ENCODE peak calls at places on chromosomes 6 and 20, in eight cellular contexts. One of them, this sample, is unnamed.

GRCh38 chr6:52511572-52512151 is 65.2 kb downstream of the TRAM2 start:
- DNase-seq in GM12891: no peak
- DNase-seq in stomach: no peak
- DNase-seq in HL-60: no peak
- DNase-seq in spleen: no peak
- DNase-seq in SK-N-MC: no peak
- DNase-seq in HepG2: no peak
- DNase-seq in Panc1: no peak
- DNase-seq in this sample: no peak

GRCh38 chr20:309841-310644 is 12.7 kb downstream of the ZCCHC3 start:
- DNase-seq in GM12891: peak
- DNase-seq in stomach: peak
- DNase-seq in HL-60: no peak
- DNase-seq in spleen: peak
- DNase-seq in SK-N-MC: no peak
- DNase-seq in HepG2: peak
- DNase-seq in Panc1: no peak
- DNase-seq in this sample: no peak

GRCh38 chr6:138410972-138411667 is 7.1 kb downstream of the HEBP2 start:
- DNase-seq in GM12891: no peak
- DNase-seq in stomach: no peak
- DNase-seq in HL-60: no peak
- DNase-seq in spleen: no peak
- DNase-seq in SK-N-MC: no peak
- DNase-seq in HepG2: no peak
- DNase-seq in Panc1: peak
- DNase-seq in this sample: no peak

GRCh38 chr20:22411568-22412450 is 172.6 kb downstream of the FOXA2 start:
- DNase-seq in GM12891: no peak
- DNase-seq in stomach: peak
- DNase-seq in HL-60: no peak
- DNase-seq in spleen: no peak
- DNase-seq in SK-N-MC: no peak
- DNase-seq in HepG2: peak
- DNase-seq in Panc1: no peak
- DNase-seq in this sample: no peak

GRCh38 chr6:81561071-81561564 is 191.4 kb downstream of the TENT5A start:
- DNase-seq in GM12891: no peak
- DNase-seq in stomach: no peak
- DNase-seq in HL-60: no peak
- DNase-seq in spleen: no peak
- DNase-seq in SK-N-MC: no peak
- DNase-seq in HepG2: peak
- DNase-seq in Panc1: no peak
- DNase-seq in this sample: no peak

GRCh38 chr6:39330057-39330456 is 7.6 kb upstream of the KCNK16 start:
- DNase-seq in GM12891: no peak
- DNase-seq in stomach: no peak
- DNase-seq in HL-60: peak
- DNase-seq in spleen: no peak
- DNase-seq in SK-N-MC: no peak
- DNase-seq in HepG2: no peak
- DNase-seq in Panc1: no peak
- DNase-seq in this sample: peak

GRCh38 chr6:47117314-47117713 is 75.2 kb upstream of the ADGRF1 start:
- DNase-seq in GM12891: no peak
- DNase-seq in stomach: no peak
- DNase-seq in HL-60: no peak
- DNase-seq in spleen: no peak
- DNase-seq in SK-N-MC: no peak
- DNase-seq in HepG2: peak
- DNase-seq in Panc1: no peak
- DNase-seq in this sample: no peak

GRCh38 chr20:4886771-4887527 is 114.4 kb downstream of the SLC23A2 start:
- DNase-seq in GM12891: no peak
- DNase-seq in stomach: no peak
- DNase-seq in HL-60: peak
- DNase-seq in spleen: no peak
- DNase-seq in SK-N-MC: no peak
- DNase-seq in HepG2: no peak
- DNase-seq in Panc1: no peak
- DNase-seq in this sample: no peak

GRCh38 chr6:42805297-42805861 is 23.5 kb downstream of the BICRAL start:
- DNase-seq in GM12891: no peak
- DNase-seq in stomach: no peak
- DNase-seq in HL-60: no peak
- DNase-seq in spleen: no peak
- DNase-seq in SK-N-MC: no peak
- DNase-seq in HepG2: peak
- DNase-seq in Panc1: no peak
- DNase-seq in this sample: no peak

GRCh38 chr6:1851681-1852456 is 242.2 kb downstream of the FOXC1 start:
- DNase-seq in GM12891: no peak
- DNase-seq in stomach: no peak
- DNase-seq in HL-60: no peak
- DNase-seq in spleen: no peak
- DNase-seq in SK-N-MC: no peak
- DNase-seq in HepG2: no peak
- DNase-seq in Panc1: no peak
- DNase-seq in this sample: no peak

GRCh38 chr20:23659989-23660837 is 22.5 kb upstream of the CST3 start:
- DNase-seq in GM12891: no peak
- DNase-seq in stomach: no peak
- DNase-seq in HL-60: no peak
- DNase-seq in spleen: no peak
- DNase-seq in SK-N-MC: no peak
- DNase-seq in HepG2: peak
- DNase-seq in Panc1: no peak
- DNase-seq in this sample: no peak

GRCh38 chr6:43088654-43089056 is 12.5 kb downstream of the PTK7 start:
- DNase-seq in GM12891: no peak
- DNase-seq in stomach: no peak
- DNase-seq in HL-60: no peak
- DNase-seq in spleen: peak
- DNase-seq in SK-N-MC: no peak
- DNase-seq in HepG2: no peak
- DNase-seq in Panc1: no peak
- DNase-seq in this sample: no peak

GRCh38 chr6:33702345-33702977 is 9.0 kb downstream of the UQCC2 start:
- DNase-seq in GM12891: no peak
- DNase-seq in stomach: peak
- DNase-seq in HL-60: no peak
- DNase-seq in spleen: peak
- DNase-seq in SK-N-MC: no peak
- DNase-seq in HepG2: peak
- DNase-seq in Panc1: peak
- DNase-seq in this sample: no peak

GRCh38 chr20:60000271-60001026 is 42.2 kb downstream of the CDH26 start:
- DNase-seq in GM12891: no peak
- DNase-seq in stomach: no peak
- DNase-seq in HL-60: no peak
- DNase-seq in spleen: no peak
- DNase-seq in SK-N-MC: no peak
- DNase-seq in HepG2: no peak
- DNase-seq in Panc1: no peak
- DNase-seq in this sample: no peak

GRCh38 chr6:56640374-56640773 is 2.3 kb downstream of the DST start:
- DNase-seq in GM12891: no peak
- DNase-seq in stomach: no peak
- DNase-seq in HL-60: no peak
- DNase-seq in spleen: no peak
- DNase-seq in SK-N-MC: no peak
- DNase-seq in HepG2: no peak
- DNase-seq in Panc1: no peak
- DNase-seq in this sample: no peak
- TF ChIP-seq POLR2AphosphoS5 in GM12891: no peak
- TF ChIP-seq POLR2AphosphoS5 in stomach: no peak
- TF ChIP-seq POLR2AphosphoS5 in HL-60: no peak
- TF ChIP-seq POLR2AphosphoS5 in spleen: no peak
- TF ChIP-seq POLR2AphosphoS5 in SK-N-MC: no peak
- TF ChIP-seq POLR2AphosphoS5 in HepG2: no peak
- TF ChIP-seq POLR2AphosphoS5 in Panc1: no peak
- TF ChIP-seq POLR2AphosphoS5 in this sample: no peak

GRCh38 chr6:44142835-44143234 is 15.5 kb downstream of the TMEM63B start:
- DNase-seq in GM12891: no peak
- DNase-seq in stomach: no peak
- DNase-seq in HL-60: no peak
- DNase-seq in spleen: peak
- DNase-seq in SK-N-MC: no peak
- DNase-seq in HepG2: peak
- DNase-seq in Panc1: no peak
- DNase-seq in this sample: no peak

GRCh38 chr6:44135875-44136274 is 8.5 kb downstream of the TMEM63B start:
- DNase-seq in GM12891: no peak
- DNase-seq in stomach: no peak
- DNase-seq in HL-60: no peak
- DNase-seq in spleen: peak
- DNase-seq in SK-N-MC: no peak
- DNase-seq in HepG2: no peak
- DNase-seq in Panc1: no peak
- DNase-seq in this sample: no peak

GRCh38 chr6:44138717-44139350 is 11.5 kb downstream of the TMEM63B start:
- DNase-seq in GM12891: no peak
- DNase-seq in stomach: no peak
- DNase-seq in HL-60: no peak
- DNase-seq in spleen: peak
- DNase-seq in SK-N-MC: no peak
- DNase-seq in HepG2: no peak
- DNase-seq in Panc1: no peak
- DNase-seq in this sample: no peak

GRCh38 chr6:44135173-44135748 is 7.9 kb downstream of the TMEM63B start:
- DNase-seq in GM12891: no peak
- DNase-seq in stomach: no peak
- DNase-seq in HL-60: no peak
- DNase-seq in spleen: no peak
- DNase-seq in SK-N-MC: no peak
- DNase-seq in HepG2: no peak
- DNase-seq in Panc1: no peak
- DNase-seq in this sample: no peak

GRCh38 chr6:44139351-44139743 is 12.0 kb downstream of the TMEM63B start:
- DNase-seq in GM12891: no peak
- DNase-seq in stomach: no peak
- DNase-seq in HL-60: no peak
- DNase-seq in spleen: peak
- DNase-seq in SK-N-MC: no peak
- DNase-seq in HepG2: no peak
- DNase-seq in Panc1: no peak
- DNase-seq in this sample: no peak
- TF ChIP-seq POLR2AphosphoS5 in GM12891: no peak
- TF ChIP-seq POLR2AphosphoS5 in stomach: no peak
- TF ChIP-seq POLR2AphosphoS5 in HL-60: no peak
- TF ChIP-seq POLR2AphosphoS5 in spleen: no peak
- TF ChIP-seq POLR2AphosphoS5 in SK-N-MC: no peak
- TF ChIP-seq POLR2AphosphoS5 in HepG2: no peak
- TF ChIP-seq POLR2AphosphoS5 in Panc1: no peak
- TF ChIP-seq POLR2AphosphoS5 in this sample: no peak

GRCh38 chr6:119453242-119453641 is 103.7 kb upstream of the MAN1A1 start:
- DNase-seq in GM12891: no peak
- DNase-seq in stomach: no peak
- DNase-seq in HL-60: no peak
- DNase-seq in spleen: no peak
- DNase-seq in SK-N-MC: no peak
- DNase-seq in HepG2: no peak
- DNase-seq in Panc1: no peak
- DNase-seq in this sample: no peak
- TF ChIP-seq POLR2AphosphoS5 in GM12891: no peak
- TF ChIP-seq POLR2AphosphoS5 in stomach: no peak
- TF ChIP-seq POLR2AphosphoS5 in HL-60: no peak
- TF ChIP-seq POLR2AphosphoS5 in spleen: no peak
- TF ChIP-seq POLR2AphosphoS5 in SK-N-MC: no peak
- TF ChIP-seq POLR2AphosphoS5 in HepG2: no peak
- TF ChIP-seq POLR2AphosphoS5 in Panc1: no peak
- TF ChIP-seq POLR2AphosphoS5 in this sample: no peak

GRCh38 chr6:169861431-169862045 is 110.1 kb downstream of the ERMARD start:
- DNase-seq in GM12891: no peak
- DNase-seq in stomach: peak
- DNase-seq in HL-60: no peak
- DNase-seq in spleen: peak
- DNase-seq in SK-N-MC: no peak
- DNase-seq in HepG2: no peak
- DNase-seq in Panc1: no peak
- DNase-seq in this sample: no peak
- TF ChIP-seq POLR2AphosphoS5 in GM12891: no peak
- TF ChIP-seq POLR2AphosphoS5 in stomach: no peak
- TF ChIP-seq POLR2AphosphoS5 in HL-60: no peak
- TF ChIP-seq POLR2AphosphoS5 in spleen: no peak
- TF ChIP-seq POLR2AphosphoS5 in SK-N-MC: no peak
- TF ChIP-seq POLR2AphosphoS5 in HepG2: no peak
- TF ChIP-seq POLR2AphosphoS5 in Panc1: no peak
- TF ChIP-seq POLR2AphosphoS5 in this sample: no peak

DNA sequence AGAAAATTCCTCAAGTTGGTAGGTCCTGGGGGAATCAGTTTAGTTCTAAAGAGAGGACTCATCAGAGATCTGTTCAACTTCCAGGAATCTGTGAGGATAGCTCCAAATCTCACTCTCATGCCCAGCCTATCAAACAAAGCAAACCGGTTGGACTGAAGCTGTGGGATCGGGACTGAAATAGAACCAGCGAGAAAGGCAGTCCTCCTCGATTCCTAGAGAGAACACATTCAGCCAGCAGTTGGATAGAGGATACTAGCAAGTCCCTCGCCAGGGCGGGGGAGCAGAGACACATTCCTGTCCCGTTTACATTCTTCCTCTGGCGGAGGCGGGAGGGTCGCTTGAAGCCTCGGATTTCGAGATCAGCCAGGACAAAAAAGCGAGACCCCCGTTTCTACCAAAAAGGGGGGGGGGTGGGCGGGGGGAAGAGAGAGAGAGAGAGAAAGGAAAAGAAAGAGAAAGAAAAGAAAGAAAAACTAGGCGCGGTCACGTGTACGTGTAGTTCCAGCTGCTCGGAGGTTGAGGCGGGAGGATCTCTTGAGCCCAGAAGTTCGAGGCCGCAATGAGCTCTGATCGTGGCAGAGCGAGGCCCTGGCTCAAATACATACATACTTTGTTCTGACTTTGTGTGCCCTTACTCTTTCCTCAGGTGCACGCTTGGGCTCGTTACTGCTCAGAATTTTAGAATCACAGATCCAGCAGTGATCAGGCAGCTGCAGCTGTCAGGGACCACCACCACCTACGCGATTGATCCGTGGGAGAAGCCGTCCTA is 19.5 kb downstream of the ZNF311 start:
- DNase-seq in GM12891: no peak
- DNase-seq in stomach: peak
- DNase-seq in HL-60: no peak
- DNase-seq in spleen: peak
- DNase-seq in SK-N-MC: peak
- DNase-seq in HepG2: peak
- DNase-seq in Panc1: peak
- DNase-seq in this sample: no peak
- TF ChIP-seq POLR2AphosphoS5 in GM12891: no peak
- TF ChIP-seq POLR2AphosphoS5 in stomach: peak
- TF ChIP-seq POLR2AphosphoS5 in HL-60: no peak
- TF ChIP-seq POLR2AphosphoS5 in spleen: peak
- TF ChIP-seq POLR2AphosphoS5 in SK-N-MC: peak
- TF ChIP-seq POLR2AphosphoS5 in HepG2: peak
- TF ChIP-seq POLR2AphosphoS5 in Panc1: peak
- TF ChIP-seq POLR2AphosphoS5 in this sample: no peak

This sample was measured in GM12878.